ENCODE peak calls at places on chromosomes 6 and 20, in four cellular contexts. One of them, this sample, is unnamed.

GRCh38 chr6:44925100-44925739 is 402.9 kb upstream of the RUNX2 start:
- DNase-seq in NCI-H748 treated with DMSO at 0.1 percent for 48 hours: peak; percentile 98
- DNase-seq in A673: peak; percentile 28
- DNase-seq in AG10803: peak; percentile 49
- DNase-seq in this sample: no peak

GRCh38 chr6:24117016-24117415 is 9.0 kb upstream of the NRSN1 start:
- DNase-seq in AG10803: no peak
- DNase-seq in A673: no peak
- DNase-seq in NCI-H748 treated with DMSO at 0.1 percent for 48 hours: no peak
- DNase-seq in this sample: no peak

GRCh38 chr20:62536731-62537401 is 61.1 kb upstream of the GATA5 start:
- DNase-seq in NCI-H748 treated with DMSO at 0.1 percent for 48 hours: no peak
- DNase-seq in A673: no peak
- DNase-seq in AG10803: no peak
- DNase-seq in this sample: no peak

GRCh38 chr20:62946918-62947317 is 5.6 kb upstream of the SLC17A9 start:
- DNase-seq in NCI-H748 treated with DMSO at 0.1 percent for 48 hours: no peak
- DNase-seq in AG10803: no peak
- DNase-seq in A673: no peak
- DNase-seq in this sample: no peak

GRCh38 chr20:33159713-33160112 is 8.2 kb upstream of the BPIFA2 start:
- DNase-seq in NCI-H748 treated with DMSO at 0.1 percent for 48 hours: no peak
- DNase-seq in AG10803: no peak
- DNase-seq in A673: no peak
- DNase-seq in this sample: no peak

GRCh38 chr6:106154326-106154725 is 68.2 kb downstream of the PRDM1 start:
- DNase-seq in AG10803: no peak
- DNase-seq in A673: no peak
- DNase-seq in NCI-H748 treated with DMSO at 0.1 percent for 48 hours: no peak
- DNase-seq in this sample: no peak

GRCh38 chr20:36645998-36646397 is at the start of gene SLA2:
- DNase-seq in NCI-H748 treated with DMSO at 0.1 percent for 48 hours: no peak
- DNase-seq in A673: no peak
- DNase-seq in AG10803: no peak
- DNase-seq in this sample: no peak

GRCh38 chr6:154605207-154605877 is 94.9 kb upstream of the CNKSR3 start:
- DNase-seq in NCI-H748 treated with DMSO at 0.1 percent for 48 hours: peak; percentile 10
- DNase-seq in AG10803: no peak
- DNase-seq in A673: peak; percentile 34
- DNase-seq in this sample: no peak

GRCh38 chr20:6157345-6157744 is 34.5 kb upstream of the FERMT1 start:
- DNase-seq in AG10803: no peak
- DNase-seq in NCI-H748 treated with DMSO at 0.1 percent for 48 hours: no peak
- DNase-seq in A673: peak; percentile 19
- DNase-seq in this sample: no peak

GRCh38 chr6:156033598-156033997 is 578.0 kb upstream of the NOX3 start:
- DNase-seq in NCI-H748 treated with DMSO at 0.1 percent for 48 hours: no peak
- DNase-seq in A673: no peak
- DNase-seq in AG10803: no peak
- DNase-seq in this sample: no peak

GRCh38 chr6:121582262-121582661 is 146.8 kb downstream of the GJA1 start:
- DNase-seq in A673: no peak
- DNase-seq in NCI-H748 treated with DMSO at 0.1 percent for 48 hours: no peak
- DNase-seq in AG10803: no peak
- DNase-seq in this sample: no peak

GRCh38 chr6:145842693-145843546 is 28.3 kb upstream of the FBXO30 start:
- DNase-seq in A673: no peak
- DNase-seq in AG10803: peak; percentile 51
- DNase-seq in NCI-H748 treated with DMSO at 0.1 percent for 48 hours: no peak
- DNase-seq in this sample: peak; percentile 82

GRCh38 chr6:17341117-17341805 is 52.1 kb upstream of the CAP2 start:
- DNase-seq in NCI-H748 treated with DMSO at 0.1 percent for 48 hours: no peak
- DNase-seq in AG10803: no peak
- DNase-seq in A673: no peak
- DNase-seq in this sample: no peak

GRCh38 chr20:41029150-41029872 is 689 bp downstream of the TOP1 start:
- DNase-seq in NCI-H748 treated with DMSO at 0.1 percent for 48 hours: peak; percentile 7
- DNase-seq in A673: peak; percentile 47
- DNase-seq in AG10803: no peak
- DNase-seq in this sample: peak; percentile 60

GRCh38 chr6:124943658-124944057 is 18.6 kb upstream of the RNF217 start:
- DNase-seq in AG10803: no peak
- DNase-seq in NCI-H748 treated with DMSO at 0.1 percent for 48 hours: no peak
- DNase-seq in A673: no peak
- DNase-seq in this sample: no peak

GRCh38 chr6:41548098-41548840 is 2.1 kb downstream of the FOXP4 start:
- DNase-seq in AG10803: no peak
- DNase-seq in A673: no peak
- DNase-seq in NCI-H748 treated with DMSO at 0.1 percent for 48 hours: no peak
- DNase-seq in this sample: no peak

GRCh38 chr6:105733556-105734162 is 330.8 kb upstream of the PREP start:
- DNase-seq in AG10803: peak; percentile 60
- DNase-seq in A673: peak; percentile 23
- DNase-seq in NCI-H748 treated with DMSO at 0.1 percent for 48 hours: peak; percentile 31
- DNase-seq in this sample: peak; percentile 77

GRCh38 chr6:74606488-74607135 is 599.2 kb downstream of the COL12A1 start:
- DNase-seq in A673: peak; percentile 48
- DNase-seq in NCI-H748 treated with DMSO at 0.1 percent for 48 hours: no peak
- DNase-seq in AG10803: peak; percentile 97
- DNase-seq in this sample: peak; percentile 95

GRCh38 chr6:168138436-168138835 is 59.4 kb upstream of the FRMD1 start:
- DNase-seq in A673: no peak
- DNase-seq in NCI-H748 treated with DMSO at 0.1 percent for 48 hours: no peak
- DNase-seq in AG10803: no peak
- DNase-seq in this sample: no peak

GRCh38 chr6:64280569-64280968 is 645.0 kb downstream of the PHF3 start:
- DNase-seq in AG10803: peak; percentile 10
- DNase-seq in NCI-H748 treated with DMSO at 0.1 percent for 48 hours: peak; percentile 59
- DNase-seq in A673: peak; percentile 36
- DNase-seq in this sample: peak; percentile 14

This sample was measured in adipocyte.